ENCODE peak calls at places on chromosomes 7 and 10, in eight cellular contexts. One of them, this sample, is unnamed.

GRCh38 chr10:117294039-117294438 is 53.1 kb downstream of the SLC18A2 start:
- DNase-seq in neural progenitor cell: no peak
- DNase-seq in WERI-Rb-1: no peak
- DNase-seq in osteoblast: no peak
- DNase-seq in glutamatergic neuron: no peak
- DNase-seq in right atrium auricular region: no peak
- DNase-seq in endothelial cell of umbilical vein: no peak
- DNase-seq in adrenal gland: no peak
- DNase-seq in this sample: no peak

GRCh38 chr7:116534790-116535189 is 10.0 kb downstream of the CAV1 start:
- DNase-seq in neural progenitor cell: no peak
- DNase-seq in WERI-Rb-1: no peak
- DNase-seq in osteoblast: no peak
- DNase-seq in glutamatergic neuron: no peak
- DNase-seq in right atrium auricular region: no peak
- DNase-seq in endothelial cell of umbilical vein: no peak
- DNase-seq in adrenal gland: no peak
- DNase-seq in this sample: no peak

GRCh38 chr10:79202188-79203013 is 133.6 kb downstream of the ZMIZ1 start:
- DNase-seq in neural progenitor cell: peak; percentile 71
- DNase-seq in WERI-Rb-1: peak; percentile 69
- DNase-seq in osteoblast: peak; percentile 89
- DNase-seq in glutamatergic neuron: peak; percentile 73
- DNase-seq in right atrium auricular region: no peak
- DNase-seq in endothelial cell of umbilical vein: peak; percentile 55
- DNase-seq in adrenal gland: peak; percentile 53
- DNase-seq in this sample: peak; percentile 47

GRCh38 chr7:116799912-116800311 is 62.5 kb upstream of the CAPZA2 start:
- DNase-seq in neural progenitor cell: no peak
- DNase-seq in WERI-Rb-1: no peak
- DNase-seq in osteoblast: no peak
- DNase-seq in glutamatergic neuron: no peak
- DNase-seq in right atrium auricular region: no peak
- DNase-seq in endothelial cell of umbilical vein: no peak
- DNase-seq in adrenal gland: no peak
- DNase-seq in this sample: no peak

GRCh38 chr7:101708223-101708622 is 79.1 kb upstream of the MYL10 start:
- DNase-seq in neural progenitor cell: no peak
- DNase-seq in WERI-Rb-1: no peak
- DNase-seq in osteoblast: no peak
- DNase-seq in glutamatergic neuron: no peak
- DNase-seq in right atrium auricular region: no peak
- DNase-seq in endothelial cell of umbilical vein: no peak
- DNase-seq in adrenal gland: no peak
- DNase-seq in this sample: no peak

GRCh38 chr10:24360286-24361127 is 151.6 kb downstream of the KIAA1217 start:
- DNase-seq in neural progenitor cell: peak; percentile 80
- DNase-seq in WERI-Rb-1: peak; percentile 53
- DNase-seq in osteoblast: peak; percentile 82
- DNase-seq in glutamatergic neuron: peak; percentile 79
- DNase-seq in right atrium auricular region: peak; percentile 71
- DNase-seq in endothelial cell of umbilical vein: peak; percentile 10
- DNase-seq in adrenal gland: peak; percentile 90
- DNase-seq in this sample: peak; percentile 68

GRCh38 chr10:132199268-132199853 is 12.6 kb downstream of the DPYSL4 start:
- DNase-seq in neural progenitor cell: no peak
- DNase-seq in WERI-Rb-1: no peak
- DNase-seq in osteoblast: peak; percentile 87
- DNase-seq in glutamatergic neuron: peak; percentile 12
- DNase-seq in right atrium auricular region: no peak
- DNase-seq in endothelial cell of umbilical vein: no peak
- DNase-seq in adrenal gland: no peak
- DNase-seq in this sample: no peak

GRCh38 chr10:119663866-119664698 is 12.9 kb downstream of the BAG3 start:
- DNase-seq in neural progenitor cell: no peak
- DNase-seq in WERI-Rb-1: peak; percentile 69
- DNase-seq in osteoblast: peak; percentile 89
- DNase-seq in glutamatergic neuron: no peak
- DNase-seq in right atrium auricular region: no peak
- DNase-seq in endothelial cell of umbilical vein: no peak
- DNase-seq in adrenal gland: no peak
- DNase-seq in this sample: no peak

GRCh38 chr10:10960534-10960933 is 57.1 kb upstream of the CELF2 start:
- DNase-seq in neural progenitor cell: no peak
- DNase-seq in WERI-Rb-1: no peak
- DNase-seq in osteoblast: no peak
- DNase-seq in glutamatergic neuron: no peak
- DNase-seq in right atrium auricular region: no peak
- DNase-seq in endothelial cell of umbilical vein: no peak
- DNase-seq in adrenal gland: no peak
- DNase-seq in this sample: no peak

GRCh38 chr7:114426824-114427223 is 12.2 kb downstream of the FOXP2 start:
- DNase-seq in neural progenitor cell: peak; percentile 27
- DNase-seq in WERI-Rb-1: no peak
- DNase-seq in osteoblast: no peak
- DNase-seq in glutamatergic neuron: no peak
- DNase-seq in right atrium auricular region: no peak
- DNase-seq in endothelial cell of umbilical vein: peak; percentile 49
- DNase-seq in adrenal gland: no peak
- DNase-seq in this sample: no peak

GRCh38 chr10:15433850-15434537 is 62.9 kb upstream of the FAM171A1 start:
- DNase-seq in neural progenitor cell: peak; percentile 68
- DNase-seq in WERI-Rb-1: no peak
- DNase-seq in osteoblast: peak; percentile 79
- DNase-seq in glutamatergic neuron: no peak
- DNase-seq in right atrium auricular region: no peak
- DNase-seq in endothelial cell of umbilical vein: peak; percentile 47
- DNase-seq in adrenal gland: peak; percentile 54
- DNase-seq in this sample: peak; percentile 56

DNA sequence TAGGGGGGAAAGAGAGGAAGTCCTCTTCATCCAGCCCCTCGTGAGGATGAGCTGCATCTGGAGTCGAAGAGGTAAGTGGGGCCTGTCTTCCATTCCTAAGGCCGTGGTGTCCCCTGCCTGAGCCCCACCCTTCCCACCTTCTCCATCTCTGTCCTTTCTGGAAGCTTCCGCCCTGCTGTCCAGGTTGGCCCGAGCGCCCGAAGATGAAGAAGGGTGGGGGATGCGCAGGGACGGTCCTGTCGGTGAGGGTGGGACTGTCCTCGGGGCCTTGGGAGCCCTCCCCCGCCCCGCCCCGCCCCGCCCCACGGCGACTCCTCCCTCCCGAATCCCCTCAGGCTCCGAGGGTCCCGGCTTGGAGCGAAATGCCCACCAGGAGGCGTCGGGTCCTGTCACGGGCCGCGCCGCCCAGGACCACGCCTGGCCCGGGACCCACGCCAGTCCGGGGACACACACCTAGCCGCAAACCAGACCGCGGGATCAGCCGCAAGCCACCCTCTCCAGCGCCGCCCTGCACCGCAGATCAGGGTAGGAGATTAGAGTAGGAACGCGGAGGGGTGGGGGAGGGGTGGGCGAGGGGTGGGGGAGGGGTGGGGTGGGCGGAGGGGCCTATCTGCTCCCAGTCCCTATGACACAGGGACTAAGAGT is 15.3 kb downstream of the GPRIN2 start:
- DNase-seq in neural progenitor cell: peak; percentile 90
- DNase-seq in WERI-Rb-1: peak; percentile 60
- DNase-seq in osteoblast: peak; percentile 90
- DNase-seq in glutamatergic neuron: peak; percentile 90
- DNase-seq in right atrium auricular region: no peak
- DNase-seq in endothelial cell of umbilical vein: no peak
- DNase-seq in adrenal gland: peak; percentile 27
- DNase-seq in this sample: peak; percentile 82
- TF ChIP-seq CTCF in neural progenitor cell: peak; percentile 77
- TF ChIP-seq CTCF in WERI-Rb-1: peak; percentile 32
- TF ChIP-seq CTCF in osteoblast: no peak
- TF ChIP-seq CTCF in glutamatergic neuron: peak; percentile 82
- TF ChIP-seq CTCF in right atrium auricular region: peak; percentile 22
- TF ChIP-seq CTCF in endothelial cell of umbilical vein: no peak
- TF ChIP-seq CTCF in adrenal gland: no peak
- TF ChIP-seq CTCF in this sample: peak; percentile 65

GRCh38 chr10:73414230-73414981 is 548 bp upstream of the ANXA7 start:
- DNase-seq in neural progenitor cell: no peak
- DNase-seq in WERI-Rb-1: no peak
- DNase-seq in osteoblast: peak; percentile 37
- DNase-seq in glutamatergic neuron: no peak
- DNase-seq in right atrium auricular region: no peak
- DNase-seq in endothelial cell of umbilical vein: no peak
- DNase-seq in adrenal gland: no peak
- DNase-seq in this sample: no peak
- TF ChIP-seq CTCF in neural progenitor cell: no peak
- TF ChIP-seq CTCF in WERI-Rb-1: no peak
- TF ChIP-seq CTCF in osteoblast: no peak
- TF ChIP-seq CTCF in glutamatergic neuron: no peak
- TF ChIP-seq CTCF in right atrium auricular region: no peak
- TF ChIP-seq CTCF in endothelial cell of umbilical vein: no peak
- TF ChIP-seq CTCF in adrenal gland: peak; percentile 33
- TF ChIP-seq CTCF in this sample: peak; percentile 31

DNA sequence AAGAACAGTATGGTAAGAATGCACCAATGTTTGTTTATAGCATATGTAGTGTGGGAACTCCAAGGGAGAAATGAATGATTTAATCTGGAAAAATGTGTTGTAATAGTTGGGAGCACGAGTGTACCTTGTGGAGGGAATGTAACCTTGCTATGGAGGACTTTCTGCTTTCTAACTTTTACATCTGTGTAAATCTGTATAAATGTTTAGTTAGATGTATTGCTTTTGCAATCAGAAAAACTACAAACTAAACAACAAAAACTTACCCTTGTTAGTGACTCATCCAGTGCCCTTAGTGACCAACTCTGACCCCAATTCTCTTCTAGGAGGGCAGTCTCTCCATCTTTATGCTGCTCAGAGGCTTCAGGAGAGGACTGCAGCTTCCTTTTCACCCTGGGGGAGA is 89.3 kb downstream of the CCNY start:
- DNase-seq in neural progenitor cell: no peak
- DNase-seq in WERI-Rb-1: no peak
- DNase-seq in osteoblast: no peak
- DNase-seq in glutamatergic neuron: no peak
- DNase-seq in right atrium auricular region: no peak
- DNase-seq in endothelial cell of umbilical vein: peak; percentile 29
- DNase-seq in adrenal gland: no peak
- DNase-seq in this sample: no peak
- TF ChIP-seq CTCF in neural progenitor cell: no peak
- TF ChIP-seq CTCF in WERI-Rb-1: no peak
- TF ChIP-seq CTCF in osteoblast: no peak
- TF ChIP-seq CTCF in glutamatergic neuron: no peak
- TF ChIP-seq CTCF in right atrium auricular region: no peak
- TF ChIP-seq CTCF in endothelial cell of umbilical vein: no peak
- TF ChIP-seq CTCF in adrenal gland: no peak
- TF ChIP-seq CTCF in this sample: no peak

GRCh38 chr7:121099572-121099971 is 111.1 kb downstream of the CPED1 start:
- DNase-seq in neural progenitor cell: peak; percentile 28
- DNase-seq in WERI-Rb-1: no peak
- DNase-seq in osteoblast: no peak
- DNase-seq in glutamatergic neuron: no peak
- DNase-seq in right atrium auricular region: no peak
- DNase-seq in endothelial cell of umbilical vein: no peak
- DNase-seq in adrenal gland: no peak
- DNase-seq in this sample: no peak
- TF ChIP-seq CTCF in neural progenitor cell: peak; percentile 41
- TF ChIP-seq CTCF in WERI-Rb-1: peak; percentile 1
- TF ChIP-seq CTCF in osteoblast: peak; percentile 17
- TF ChIP-seq CTCF in glutamatergic neuron: peak; percentile 15
- TF ChIP-seq CTCF in right atrium auricular region: no peak
- TF ChIP-seq CTCF in endothelial cell of umbilical vein: no peak
- TF ChIP-seq CTCF in adrenal gland: no peak
- TF ChIP-seq CTCF in this sample: no peak